ENCODE peak calls at places on chromosome 1, in five cellular contexts. One of them, this sample, is unnamed.

GRCh38 chr1:193115629-193116227 is 6.1 kb upstream of the CDC73 start:
- DNase-seq in GM12878: no peak
- DNase-seq in SK-N-SH: peak
- DNase-seq in K562: peak
- DNase-seq in HepG2: peak
- DNase-seq in this sample: peak

GRCh38 chr1:228478912-228479665 is 8.1 kb upstream of the RNF187 start:
- DNase-seq in SK-N-SH: no peak
- DNase-seq in HepG2: no peak
- DNase-seq in K562: no peak
- DNase-seq in GM12878: no peak
- DNase-seq in this sample: no peak

GRCh38 chr1:54324031-54324654 is 82.1 kb downstream of the SSBP3 start:
- DNase-seq in SK-N-SH: no peak
- DNase-seq in K562: peak
- DNase-seq in GM12878: no peak
- DNase-seq in HepG2: no peak
- DNase-seq in this sample: no peak

GRCh38 chr1:39103321-39104157 is 77.4 kb downstream of the NDUFS5 start:
- DNase-seq in HepG2: no peak
- DNase-seq in K562: no peak
- DNase-seq in SK-N-SH: no peak
- DNase-seq in GM12878: no peak
- DNase-seq in this sample: no peak

GRCh38 chr1:81165963-81166362 is 634.8 kb upstream of the ADGRL2 start:
- DNase-seq in HepG2: no peak
- DNase-seq in GM12878: no peak
- DNase-seq in K562: no peak
- DNase-seq in SK-N-SH: no peak
- DNase-seq in this sample: no peak

GRCh38 chr1:240426056-240426455 is 185.9 kb downstream of the GREM2 start:
- DNase-seq in HepG2: no peak
- DNase-seq in K562: no peak
- DNase-seq in SK-N-SH: no peak
- DNase-seq in GM12878: no peak
- DNase-seq in this sample: no peak

GRCh38 chr1:74673351-74674111 is at the start of gene ERICH3:
- DNase-seq in HepG2: no peak
- DNase-seq in GM12878: no peak
- DNase-seq in SK-N-SH: peak
- DNase-seq in K562: no peak
- DNase-seq in this sample: no peak

GRCh38 chr1:78045850-78046778 is at the start of gene GIPC2:
- DNase-seq in K562: no peak
- DNase-seq in GM12878: no peak
- DNase-seq in HepG2: peak
- DNase-seq in SK-N-SH: peak
- DNase-seq in this sample: no peak

DNA sequence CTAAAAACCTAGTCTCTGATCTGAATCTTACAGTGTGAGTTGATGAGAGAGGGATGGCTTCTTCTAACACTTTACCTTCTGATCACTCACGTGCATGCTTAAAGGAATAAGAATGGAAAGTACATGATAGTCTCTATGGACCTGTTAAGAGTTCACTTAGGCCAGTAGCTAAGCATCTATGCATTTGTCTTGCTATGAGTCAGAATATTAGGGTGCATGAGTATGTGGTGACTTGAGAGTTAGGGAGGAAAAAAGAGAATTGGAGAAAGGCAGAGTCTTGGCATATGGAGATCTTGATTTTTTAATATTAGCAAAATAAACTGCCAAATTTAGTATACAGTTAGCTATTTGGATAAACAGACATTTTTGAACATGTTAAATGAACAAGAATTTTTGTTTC is 206.3 kb downstream of the COL11A1 start:
- DNase-seq in K562: no peak
- DNase-seq in HepG2: no peak
- DNase-seq in GM12878: no peak
- DNase-seq in SK-N-SH: no peak
- DNase-seq in this sample: no peak
- TF ChIP-seq FOXM1 in K562: no peak
- TF ChIP-seq FOXM1 in HepG2: no peak
- TF ChIP-seq FOXM1 in GM12878: no peak
- TF ChIP-seq FOXM1 in SK-N-SH: no peak
- TF ChIP-seq FOXM1 in this sample: no peak

GRCh38 chr1:220878223-220879081 is 791 bp upstream of the HLX start:
- DNase-seq in K562: peak
- DNase-seq in GM12878: no peak
- DNase-seq in HepG2: no peak
- DNase-seq in SK-N-SH: no peak
- DNase-seq in this sample: no peak
- TF ChIP-seq FOXM1 in K562: no peak
- TF ChIP-seq FOXM1 in GM12878: peak
- TF ChIP-seq FOXM1 in HepG2: no peak
- TF ChIP-seq FOXM1 in SK-N-SH: no peak
- TF ChIP-seq FOXM1 in this sample: no peak

GRCh38 chr1:51814513-51814912 is 64.0 kb downstream of the NRDC start:
- DNase-seq in GM12878: no peak
- DNase-seq in SK-N-SH: no peak
- DNase-seq in HepG2: no peak
- DNase-seq in K562: no peak
- DNase-seq in this sample: no peak

GRCh38 chr1:51819810-51820209 is 58.7 kb downstream of the NRDC start:
- DNase-seq in SK-N-SH: no peak
- DNase-seq in HepG2: no peak
- DNase-seq in K562: no peak
- DNase-seq in GM12878: no peak
- DNase-seq in this sample: no peak

GRCh38 chr1:51818487-51818886 is 60.0 kb downstream of the NRDC start:
- DNase-seq in SK-N-SH: no peak
- DNase-seq in GM12878: no peak
- DNase-seq in K562: no peak
- DNase-seq in HepG2: no peak
- DNase-seq in this sample: no peak
- TF ChIP-seq FOXM1 in SK-N-SH: no peak
- TF ChIP-seq FOXM1 in GM12878: no peak
- TF ChIP-seq FOXM1 in K562: no peak
- TF ChIP-seq FOXM1 in HepG2: no peak
- TF ChIP-seq FOXM1 in this sample: no peak

DNA sequence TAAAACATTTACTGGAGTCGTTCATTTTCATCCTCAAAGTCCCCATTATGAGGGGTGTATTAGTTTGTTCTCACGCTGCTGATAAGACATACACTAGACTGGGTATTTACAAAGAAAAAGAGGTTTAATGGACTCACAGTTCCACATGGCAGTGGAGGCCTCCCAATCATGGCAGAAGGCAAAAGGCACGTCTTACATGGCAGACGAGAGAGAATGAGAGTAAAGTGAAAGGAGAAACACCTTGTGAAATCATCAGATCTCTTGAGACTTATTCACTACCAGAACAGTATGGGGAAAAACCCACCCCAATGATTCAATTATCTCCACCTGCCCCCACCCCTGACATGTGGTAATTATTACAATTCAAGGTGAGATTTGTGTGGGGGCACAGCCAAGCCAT is 830.4 kb upstream of the RGS18 start:
- DNase-seq in HepG2: no peak
- DNase-seq in K562: no peak
- DNase-seq in SK-N-SH: no peak
- DNase-seq in GM12878: no peak
- DNase-seq in this sample: no peak
- TF ChIP-seq FOXM1 in HepG2: no peak
- TF ChIP-seq FOXM1 in K562: no peak
- TF ChIP-seq FOXM1 in SK-N-SH: no peak
- TF ChIP-seq FOXM1 in GM12878: no peak
- TF ChIP-seq FOXM1 in this sample: no peak

GRCh38 chr1:210901981-210902770 is 231.8 kb downstream of the KCNH1 start:
- DNase-seq in K562: no peak
- DNase-seq in SK-N-SH: no peak
- DNase-seq in HepG2: no peak
- DNase-seq in GM12878: no peak
- DNase-seq in this sample: no peak

GRCh38 chr1:210908257-210908656 is 225.7 kb downstream of the KCNH1 start:
- DNase-seq in SK-N-SH: no peak
- DNase-seq in K562: no peak
- DNase-seq in GM12878: no peak
- DNase-seq in HepG2: no peak
- DNase-seq in this sample: no peak

GRCh38 chr1:210907406-210907805 is 226.5 kb downstream of the KCNH1 start:
- DNase-seq in SK-N-SH: no peak
- DNase-seq in GM12878: no peak
- DNase-seq in HepG2: no peak
- DNase-seq in K562: no peak
- DNase-seq in this sample: no peak

GRCh38 chr1:210910020-210910575 is 223.8 kb downstream of the KCNH1 start:
- DNase-seq in HepG2: no peak
- DNase-seq in SK-N-SH: no peak
- DNase-seq in GM12878: no peak
- DNase-seq in K562: no peak
- DNase-seq in this sample: no peak

GRCh38 chr1:210905944-210906453 is 227.9 kb downstream of the KCNH1 start:
- DNase-seq in SK-N-SH: no peak
- DNase-seq in K562: no peak
- DNase-seq in GM12878: no peak
- DNase-seq in HepG2: no peak
- DNase-seq in this sample: no peak
- TF ChIP-seq FOXM1 in SK-N-SH: no peak
- TF ChIP-seq FOXM1 in K562: no peak
- TF ChIP-seq FOXM1 in GM12878: no peak
- TF ChIP-seq FOXM1 in HepG2: no peak
- TF ChIP-seq FOXM1 in this sample: no peak

DNA sequence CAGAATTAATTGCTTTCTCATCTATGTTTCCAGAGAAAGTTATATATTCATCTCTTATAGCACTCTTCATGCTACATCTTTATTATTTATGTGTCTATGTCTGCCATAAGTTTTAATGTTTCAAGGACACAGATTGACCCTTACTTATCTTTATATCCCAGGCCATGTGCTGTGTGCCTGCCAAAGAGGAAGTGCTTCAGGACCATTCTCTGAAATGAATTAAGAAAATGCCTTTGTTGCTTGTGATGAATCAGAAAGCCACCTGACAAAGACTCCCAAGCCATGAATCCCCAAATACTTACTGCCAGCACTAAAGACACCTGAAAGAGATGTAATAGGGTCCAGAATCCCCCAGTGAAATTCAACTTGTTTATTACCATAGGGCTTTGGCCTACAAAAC is 342.1 kb upstream of the C1orf87 start:
- DNase-seq in SK-N-SH: no peak
- DNase-seq in HepG2: no peak
- DNase-seq in K562: no peak
- DNase-seq in GM12878: no peak
- DNase-seq in this sample: no peak
- TF ChIP-seq FOXM1 in SK-N-SH: no peak
- TF ChIP-seq FOXM1 in HepG2: no peak
- TF ChIP-seq FOXM1 in K562: no peak
- TF ChIP-seq FOXM1 in GM12878: no peak
- TF ChIP-seq FOXM1 in this sample: no peak

GRCh38 chr1:219347843-219348475 is 174.3 kb downstream of the LYPLAL1 start:
- DNase-seq in HepG2: no peak
- DNase-seq in K562: no peak
- DNase-seq in GM12878: no peak
- DNase-seq in SK-N-SH: no peak
- DNase-seq in this sample: no peak

GRCh38 chr1:219345953-219346352 is 172.3 kb downstream of the LYPLAL1 start:
- DNase-seq in K562: no peak
- DNase-seq in GM12878: no peak
- DNase-seq in HepG2: no peak
- DNase-seq in SK-N-SH: no peak
- DNase-seq in this sample: no peak

GRCh38 chr1:219350172-219350571 is 176.5 kb downstream of the LYPLAL1 start:
- DNase-seq in K562: no peak
- DNase-seq in SK-N-SH: no peak
- DNase-seq in HepG2: no peak
- DNase-seq in GM12878: no peak
- DNase-seq in this sample: no peak

GRCh38 chr1:219350621-219351020 is 176.9 kb downstream of the LYPLAL1 start:
- DNase-seq in SK-N-SH: no peak
- DNase-seq in HepG2: no peak
- DNase-seq in K562: no peak
- DNase-seq in GM12878: no peak
- DNase-seq in this sample: no peak

GRCh38 chr1:219347376-219347775 is 173.7 kb downstream of the LYPLAL1 start:
- DNase-seq in SK-N-SH: no peak
- DNase-seq in K562: no peak
- DNase-seq in GM12878: no peak
- DNase-seq in HepG2: no peak
- DNase-seq in this sample: no peak
- TF ChIP-seq FOXM1 in SK-N-SH: no peak
- TF ChIP-seq FOXM1 in K562: no peak
- TF ChIP-seq FOXM1 in GM12878: no peak
- TF ChIP-seq FOXM1 in HepG2: no peak
- TF ChIP-seq FOXM1 in this sample: no peak

DNA sequence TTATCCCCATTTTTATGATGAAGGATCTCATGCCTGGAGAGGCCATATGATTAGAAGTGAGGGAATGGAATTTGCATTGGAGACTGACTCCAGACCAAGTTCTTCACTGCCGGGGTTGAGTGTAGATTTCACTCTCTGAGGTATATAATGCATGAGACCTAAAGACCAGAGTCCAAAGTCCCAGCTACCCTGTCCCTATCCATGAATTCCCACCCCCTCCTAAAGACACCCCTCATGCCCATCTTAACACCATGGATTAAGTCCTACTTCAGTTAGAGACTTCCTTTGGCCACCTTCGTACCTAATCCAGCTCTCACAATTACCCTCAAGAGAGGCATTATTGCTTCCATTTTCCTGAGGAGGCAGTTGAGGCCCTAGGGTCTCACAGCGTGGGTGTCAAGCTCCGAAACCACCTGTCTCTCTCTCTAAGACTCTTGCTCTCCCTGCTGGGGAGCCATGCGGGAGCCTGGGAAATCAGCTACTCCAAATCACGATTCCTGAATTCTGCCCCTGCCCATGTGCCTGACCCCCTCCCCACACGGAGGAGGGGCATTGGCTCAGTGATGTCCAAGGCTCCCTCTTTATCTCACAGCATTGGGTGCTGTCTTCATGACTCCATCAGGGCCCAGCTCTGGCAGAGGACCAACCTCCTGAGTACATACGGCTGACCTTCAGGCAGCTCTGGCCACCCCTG is 11.7 kb upstream of the FOXO6 start:
- DNase-seq in SK-N-SH: no peak
- DNase-seq in HepG2: no peak
- DNase-seq in K562: no peak
- DNase-seq in GM12878: no peak
- DNase-seq in this sample: no peak
- TF ChIP-seq FOXM1 in SK-N-SH: no peak
- TF ChIP-seq FOXM1 in HepG2: no peak
- TF ChIP-seq FOXM1 in K562: no peak
- TF ChIP-seq FOXM1 in GM12878: no peak
- TF ChIP-seq FOXM1 in this sample: no peak